ENCODE peak calls at places on chromosome 4, in four cellular contexts. J is K562, K is HepG2, V is A549. D is an unnamed sample.
A peak's percentile ranks its signal among the peaks of the same experiment; 100 is the strongest.

GRCh38 chr4:24001486-24001885 is 111.6 kb upstream of the PPARGC1A start:
- DNase-seq in J (no peak), K (no peak), V (no peak), D (no peak)

GRCh38 chr4:705278-706082 is at the start of gene PCGF3:
- DNase-seq in J (peak; percentile 100), K (peak; percentile 83), V (peak; percentile 83), D (peak; percentile 68)

GRCh38 chr4:112272292-112272691 is 13.4 kb downstream of the TIFA start:
- DNase-seq in J (no peak), K (no peak), V (no peak), D (no peak)

GRCh38 chr4:161577604-161578301 is 586.0 kb downstream of the FSTL5 start:
- DNase-seq in J (no peak), K (no peak), V (no peak), D (no peak)

GRCh38 chr4:38730830-38731646 is 51.8 kb downstream of the TLR10 start:
- DNase-seq in J (peak; percentile 75), K (peak; percentile 66), V (peak; percentile 30), D (peak; percentile 87)

GRCh38 chr4:72677886-72678285 is 108.9 kb upstream of the ADAMTS3 start:
- DNase-seq in J (no peak), K (no peak), V (no peak), D (no peak)

GRCh38 chr4:186473933-186474332 is 81.4 kb downstream of the MTNR1A start:
- DNase-seq in J (peak; percentile 9), K (no peak), V (no peak), D (no peak)

GRCh38 chr4:133058701-133059100 is 90.4 kb upstream of the PCDH10 start:
- DNase-seq in J (no peak), K (no peak), V (no peak), D (no peak)

GRCh38 chr4:46781434-46782092 is 127.5 kb downstream of the COX7B2 start:
- DNase-seq in J (no peak), K (no peak), V (no peak), D (no peak)

GRCh38 chr4:20017439-20017838 is 234.3 kb upstream of the SLIT2 start:
- DNase-seq in J (no peak), K (no peak), V (no peak), D (no peak)

GRCh38 chr4:104727643-104728042 is 232.9 kb upstream of the CXXC4 start:
- DNase-seq in J (no peak), K (peak; percentile 6), V (no peak), D (no peak)

GRCh38 chr4:104732766-104733165 is 238.1 kb upstream of the CXXC4 start:
- DNase-seq in J (no peak), K (no peak), V (no peak), D (no peak)

GRCh38 chr4:104726002-104726401 is 231.3 kb upstream of the CXXC4 start:
- DNase-seq in J (no peak), K (peak; percentile 3), V (no peak), D (no peak)

DNA sequence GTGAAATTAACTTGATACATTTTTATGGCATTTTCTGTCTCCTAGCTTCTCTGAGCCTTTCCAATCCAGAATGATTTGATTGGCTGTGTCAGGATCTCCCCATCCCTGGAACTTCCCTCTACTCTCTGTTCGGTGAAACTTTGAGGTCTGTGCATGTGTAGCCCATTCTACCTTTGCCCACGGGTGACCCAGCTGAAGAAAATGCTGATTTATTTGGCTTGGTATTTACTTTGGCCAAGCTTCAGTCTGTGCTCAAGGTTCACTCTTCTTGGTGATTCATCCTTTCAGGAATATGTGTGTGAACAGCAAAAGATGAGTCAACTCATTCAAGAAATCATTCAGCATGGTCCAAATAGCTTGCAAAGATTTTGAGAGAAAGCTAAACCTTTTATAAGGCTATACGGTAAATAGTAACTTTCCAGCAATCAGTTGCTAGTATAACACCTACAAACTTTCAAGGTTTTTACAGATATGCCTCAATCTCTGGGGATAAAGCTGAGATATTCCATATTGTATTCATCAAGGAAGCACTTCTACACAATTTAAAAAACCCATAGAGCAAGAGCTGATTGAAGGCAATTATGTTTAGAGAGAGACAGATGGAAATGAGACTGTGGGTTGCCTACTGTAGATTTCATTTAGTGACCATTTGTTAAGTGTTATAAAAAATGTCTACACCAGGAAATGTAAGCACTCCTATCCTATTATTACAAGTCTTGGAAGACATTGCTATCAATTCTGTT is 233.9 kb upstream of the CXXC4 start:
- DNase-seq in J (no peak), K (peak; percentile 85), V (peak; percentile 51), D (no peak)
- TF ChIP-seq CHD4 in J (no peak), K (no peak), V (no peak), D (no peak)

DNA sequence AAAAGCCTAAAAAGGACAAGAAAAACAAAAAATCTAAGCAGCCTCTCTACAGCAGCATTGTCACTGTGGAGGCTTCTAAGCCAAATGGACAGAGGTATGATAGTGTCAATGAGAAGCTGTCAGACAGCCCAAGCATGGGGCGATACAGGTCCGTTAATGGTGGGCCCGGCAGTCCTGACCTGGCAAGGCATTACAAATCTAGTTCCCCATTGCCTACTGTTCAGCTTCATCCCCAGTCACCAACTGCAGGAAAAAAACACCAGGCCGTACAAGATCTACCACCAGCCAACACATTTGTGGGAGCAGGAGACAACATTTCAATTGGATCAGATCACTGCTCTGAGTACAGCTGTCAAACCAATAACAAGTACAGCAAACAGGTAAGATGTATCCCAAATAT is 4.0 kb downstream of the PCDH7 start:
- DNase-seq in J (no peak), K (no peak), V (no peak), D (no peak)
- TF ChIP-seq CHD4 in J (no peak), K (no peak), V (no peak), D (no peak)

GRCh38 chr4:152983221-152983620 is 47.1 kb downstream of the FHDC1 start:
- DNase-seq in J (peak; percentile 34), K (no peak), V (no peak), D (no peak)
- TF ChIP-seq CHD4 in J (no peak), K (no peak), V (no peak), D (no peak)

GRCh38 chr4:179325181-179325580 is 1882.9 kb upstream of the AGA start:
- DNase-seq in J (no peak), K (no peak), V (no peak), D (no peak)
- TF ChIP-seq CHD4 in J (no peak), K (no peak), V (no peak), D (no peak)

GRCh38 chr4:182922551-182923284 is 5.5 kb upstream of the DCTD start:
- DNase-seq in J (no peak), K (no peak), V (no peak), D (no peak)
- TF ChIP-seq CHD4 in J (no peak), K (no peak), V (no peak), D (no peak)

GRCh38 chr4:55278316-55278715 is 67.7 kb upstream of the SRD5A3 start:
- DNase-seq in J (no peak), K (no peak), V (no peak), D (no peak)
- TF ChIP-seq CHD4 in J (no peak), K (no peak), V (no peak), D (no peak)

DNA sequence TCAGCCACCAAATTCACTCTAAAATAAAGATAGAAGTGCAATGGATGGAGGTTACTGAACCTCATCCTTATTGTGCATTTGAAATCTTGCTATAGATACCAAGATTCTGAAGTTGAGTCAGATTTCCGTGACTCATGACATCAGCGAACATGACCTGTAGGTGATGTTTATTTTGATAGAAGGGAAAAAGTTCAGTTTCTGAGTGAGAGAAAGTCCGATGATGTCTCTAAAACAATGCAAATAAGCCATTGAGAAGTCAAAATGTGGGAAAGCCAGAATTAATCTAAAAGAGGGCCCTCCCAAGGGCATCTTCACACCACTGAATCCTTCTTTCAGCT is 20.0 kb downstream of the PHOX2B start:
- DNase-seq in J (no peak), K (no peak), V (no peak), D (no peak)
- TF ChIP-seq CHD4 in J (no peak), K (no peak), V (no peak), D (no peak)

DNA sequence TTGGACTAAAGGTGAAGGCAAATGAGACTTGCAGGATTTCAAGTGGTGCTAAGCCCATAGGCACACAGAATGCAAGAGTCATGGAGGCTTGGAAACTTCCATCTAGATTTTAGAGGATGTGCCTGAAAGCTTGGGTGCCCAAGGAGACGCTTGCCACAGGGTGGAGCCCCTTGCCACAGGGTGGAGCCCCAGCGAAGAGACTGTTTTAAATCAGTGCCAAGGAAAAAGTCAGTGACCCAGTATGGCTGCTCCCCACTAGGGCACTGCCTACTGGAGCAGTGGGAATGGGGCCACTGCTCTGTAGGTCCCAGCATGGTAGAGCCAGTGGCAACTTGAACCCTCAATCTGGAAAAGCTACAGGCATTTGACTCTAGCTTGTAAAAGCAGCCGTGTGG is 794.2 kb upstream of the LCORL start:
- DNase-seq in J (no peak), K (no peak), V (no peak), D (no peak)
- TF ChIP-seq CHD4 in J (no peak), K (no peak), V (no peak), D (no peak)

GRCh38 chr4:76589872-76590846 is 155.1 kb downstream of the SHROOM3 start:
- DNase-seq in J (no peak), K (peak; percentile 52), V (peak; percentile 34), D (no peak)
- TF ChIP-seq CHD4 in J (no peak), K (no peak), V (no peak), D (no peak)